ENCODE peak calls at places on chromosomes 6 and 20, in six cellular contexts. V is pancreas, Y is psoas muscle, T is GM23338, M is heart right ventricle, A is suprapubic skin. C is an unnamed sample.

GRCh38 chr20:45308078-45308778 is at the start of gene MATN4:
- DNase-seq in V (peak), Y (no peak), T (peak), M (peak), A (no peak), C (peak)

GRCh38 chr20:58021481-58021880 is 207.0 kb downstream of the ANKRD60 start:
- DNase-seq in V (no peak), Y (peak), T (peak), M (peak), A (peak), C (no peak)

GRCh38 chr6:11754625-11755289 is 23.8 kb downstream of the ADTRP start:
- DNase-seq in V (no peak), Y (no peak), T (no peak), M (no peak), A (no peak), C (no peak)

GRCh38 chr6:80254716-80255115 is 148.2 kb downstream of the BCKDHB start:
- DNase-seq in V (no peak), Y (no peak), T (no peak), M (no peak), A (no peak), C (no peak)

GRCh38 chr6:142377112-142377848 is 75.5 kb downstream of the ADGRG6 start:
- DNase-seq in V (peak), Y (no peak), T (peak), M (no peak), A (no peak), C (peak)

GRCh38 chr6:117907600-117908245 is 659 bp downstream of the SLC35F1 start:
- DNase-seq in V (peak), Y (peak), T (peak), M (no peak), A (no peak), C (no peak)

GRCh38 chr6:144478487-144478886 is 193.4 kb downstream of the UTRN start:
- DNase-seq in V (no peak), Y (peak), T (no peak), M (peak), A (no peak), C (no peak)

GRCh38 chr6:129748901-129749748 is 39.1 kb upstream of the ARHGAP18 start:
- DNase-seq in V (no peak), Y (no peak), T (no peak), M (no peak), A (no peak), C (no peak)

GRCh38 chr6:141552463-141552862 is 580.3 kb upstream of the GJE1 start:
- DNase-seq in V (no peak), Y (no peak), T (no peak), M (peak), A (no peak), C (no peak)

GRCh38 chr20:23391707-23392310 is 29.5 kb downstream of the NAPB start:
- DNase-seq in V (no peak), Y (no peak), T (peak), M (no peak), A (no peak), C (no peak)

GRCh38 chr6:56420296-56420695 is 172.9 kb upstream of the COL21A1 start:
- DNase-seq in V (no peak), Y (no peak), T (no peak), M (no peak), A (no peak), C (no peak)

GRCh38 chr6:97189767-97190166 is 93.2 kb downstream of the MMS22L start:
- DNase-seq in V (no peak), Y (no peak), T (no peak), M (no peak), A (no peak), C (no peak)

GRCh38 chr6:73290435-73290834 is 27.4 kb upstream of the KHDC1 start:
- DNase-seq in V (no peak), Y (no peak), T (no peak), M (no peak), A (no peak), C (no peak)

GRCh38 chr6:3329491-3330051 is 70.8 kb downstream of the PSMG4 start:
- DNase-seq in V (peak), Y (no peak), T (no peak), M (no peak), A (no peak), C (no peak)

GRCh38 chr6:72464791-72465691 is 156.8 kb upstream of the KCNQ5 start:
- DNase-seq in V (peak), Y (no peak), T (no peak), M (no peak), A (no peak), C (no peak)

GRCh38 chr6:83536034-83536646 is 23.8 kb downstream of the PRSS35 start:
- DNase-seq in V (peak), Y (no peak), T (peak), M (no peak), A (no peak), C (no peak)

DNA sequence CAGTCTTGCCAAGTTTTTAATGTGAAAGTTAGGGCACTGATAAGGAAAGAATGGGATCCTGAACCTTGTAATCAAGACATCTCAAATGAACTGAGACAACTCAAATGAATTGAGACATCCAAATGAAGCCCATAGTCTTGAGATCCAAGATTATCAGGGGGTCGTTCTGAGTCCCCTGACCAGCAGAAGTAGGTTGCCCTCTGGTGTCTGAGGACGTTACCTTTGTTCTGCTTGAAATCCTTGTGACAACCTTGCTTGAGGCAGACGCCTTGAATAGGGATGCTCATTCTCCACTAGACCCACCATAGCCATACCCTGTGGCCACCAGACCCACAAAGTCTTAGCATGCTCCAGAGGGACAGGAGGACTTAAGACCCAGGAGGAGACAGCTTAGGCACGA is 37.7 kb downstream of the ZBTB9 start:
- DNase-seq in V (no peak), Y (no peak), T (peak), M (no peak), A (no peak), C (no peak)
- TF ChIP-seq CTCF in V (no peak), Y (no peak), T (peak), M (no peak), A (no peak), C (no peak)

GRCh38 chr6:43011207-43011606 is 2.5 kb downstream of the MEA1 start:
- DNase-seq in V (no peak), Y (no peak), T (peak), M (no peak), A (no peak), C (no peak)

GRCh38 chr6:43006251-43006650 is 7.5 kb downstream of the MEA1 start:
- DNase-seq in V (no peak), Y (no peak), T (no peak), M (no peak), A (no peak), C (no peak)

GRCh38 chr6:43012364-43012763 is 1.4 kb downstream of the MEA1 start:
- DNase-seq in V (no peak), Y (no peak), T (no peak), M (no peak), A (no peak), C (no peak)

GRCh38 chr6:43007126-43007525 is 6.6 kb downstream of the MEA1 start:
- DNase-seq in V (no peak), Y (no peak), T (no peak), M (no peak), A (no peak), C (no peak)

GRCh38 chr6:43009124-43009523 is 4.6 kb downstream of the MEA1 start:
- DNase-seq in V (peak), Y (peak), T (peak), M (peak), A (no peak), C (no peak)
- TF ChIP-seq CTCF in V (no peak), Y (peak), T (peak), M (peak), A (no peak), C (no peak)

GRCh38 chr20:7272512-7272911 is 505.0 kb downstream of the BMP2 start:
- DNase-seq in V (no peak), Y (no peak), T (peak), M (no peak), A (no peak), C (no peak)
- TF ChIP-seq CTCF in V (no peak), Y (no peak), T (peak), M (peak), A (no peak), C (no peak)

GRCh38 chr6:44169154-44169553 is 10.5 kb downstream of the CAPN11 start:
- DNase-seq in V (no peak), Y (no peak), T (no peak), M (no peak), A (no peak), C (peak)

GRCh38 chr6:44176130-44176934 is 17.7 kb downstream of the CAPN11 start:
- DNase-seq in V (no peak), Y (no peak), T (no peak), M (no peak), A (no peak), C (no peak)

GRCh38 chr6:44171899-44172546 is 13.4 kb downstream of the CAPN11 start:
- DNase-seq in V (no peak), Y (no peak), T (no peak), M (no peak), A (no peak), C (no peak)

GRCh38 chr6:44169886-44170570 is 11.4 kb downstream of the CAPN11 start:
- DNase-seq in V (no peak), Y (no peak), T (no peak), M (no peak), A (no peak), C (no peak)

GRCh38 chr6:44172759-44173500 is 14.3 kb downstream of the CAPN11 start:
- DNase-seq in V (peak), Y (peak), T (peak), M (peak), A (peak), C (peak)
- TF ChIP-seq CTCF in V (peak), Y (peak), T (peak), M (peak), A (peak), C (peak)

GRCh38 chr6:32095338-32096086 is 13.6 kb downstream of the TNXB start:
- DNase-seq in V (no peak), Y (no peak), T (no peak), M (no peak), A (no peak), C (peak)
- TF ChIP-seq CTCF in V (no peak), Y (no peak), T (peak), M (no peak), A (no peak), C (no peak)

DNA sequence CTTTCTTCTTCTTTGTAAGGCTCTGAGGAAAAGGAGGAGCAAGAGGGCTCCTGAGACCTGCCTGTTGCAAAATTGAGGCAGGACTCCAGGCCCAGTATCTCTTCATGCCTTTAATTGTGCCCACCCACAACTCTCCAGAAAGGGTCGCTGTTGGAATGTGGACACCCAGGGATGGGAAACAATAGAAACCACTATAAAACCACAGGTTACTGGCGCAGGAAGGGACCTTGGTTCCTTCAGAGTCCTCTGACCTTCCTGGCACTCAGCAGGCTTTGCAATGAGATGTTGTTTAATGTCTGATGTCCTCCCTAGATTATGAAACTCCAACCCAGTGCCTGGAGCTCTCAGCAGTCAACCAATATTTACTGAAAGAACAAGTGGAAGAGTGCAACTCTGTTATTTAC is 136.9 kb downstream of the FNDC1 start:
- DNase-seq in V (no peak), Y (no peak), T (no peak), M (no peak), A (no peak), C (no peak)
- TF ChIP-seq CTCF in V (no peak), Y (no peak), T (peak), M (no peak), A (no peak), C (no peak)

GRCh38 chr6:43402819-43403218 is 24.5 kb upstream of the ABCC10 start:
- DNase-seq in V (no peak), Y (no peak), T (no peak), M (no peak), A (no peak), C (no peak)
- TF ChIP-seq CTCF in V (no peak), Y (no peak), T (peak), M (no peak), A (no peak), C (no peak)

GRCh38 chr20:10828221-10828620 is 154.4 kb upstream of the JAG1 start:
- DNase-seq in V (no peak), Y (no peak), T (no peak), M (no peak), A (no peak), C (no peak)

DNA sequence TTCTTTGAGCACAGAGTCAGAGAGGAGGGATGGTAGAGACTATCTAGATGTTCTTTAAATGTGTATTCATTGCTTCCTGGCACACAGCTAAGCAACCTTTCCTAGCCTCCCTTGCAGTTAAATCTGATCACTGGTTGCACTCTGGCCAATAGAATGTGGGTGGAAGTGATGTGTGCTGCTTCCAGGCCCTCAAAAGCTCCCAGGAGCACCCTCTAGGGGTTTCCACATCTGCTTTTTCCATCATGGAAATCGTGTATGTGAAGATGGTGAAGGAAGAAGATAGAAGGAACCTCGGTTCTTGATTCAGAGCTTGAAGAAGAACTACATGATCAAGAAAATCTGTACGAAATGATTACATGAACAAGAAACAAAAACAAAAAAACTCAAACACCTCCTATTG is 149.8 kb upstream of the JAG1 start:
- DNase-seq in V (no peak), Y (no peak), T (no peak), M (no peak), A (no peak), C (no peak)
- TF ChIP-seq CTCF in V (no peak), Y (no peak), T (peak), M (no peak), A (no peak), C (no peak)

GRCh38 chr6:160040055-160040454 is 71.2 kb downstream of the IGF2R start:
- DNase-seq in V (no peak), Y (no peak), T (no peak), M (no peak), A (no peak), C (no peak)

GRCh38 chr6:160040527-160041264 is 71.8 kb downstream of the IGF2R start:
- DNase-seq in V (no peak), Y (no peak), T (no peak), M (no peak), A (no peak), C (no peak)

GRCh38 chr6:160042014-160042773 is 73.3 kb downstream of the IGF2R start:
- DNase-seq in V (no peak), Y (no peak), T (no peak), M (no peak), A (no peak), C (no peak)

GRCh38 chr6:160042788-160043301 is 74.0 kb downstream of the IGF2R start:
- DNase-seq in V (peak), Y (no peak), T (no peak), M (no peak), A (no peak), C (no peak)

GRCh38 chr6:160041608-160042007 is 72.7 kb downstream of the IGF2R start:
- DNase-seq in V (peak), Y (peak), T (no peak), M (peak), A (no peak), C (no peak)
- TF ChIP-seq CTCF in V (peak), Y (peak), T (no peak), M (peak), A (peak), C (no peak)

C was measured in mucosa of descending colon.